ENCODE peak calls at places on chromosomes 4 and X, in seven cellular contexts. N is suprapubic skin, E is tibial nerve, C is upper lobe of left lung, K is GM12878, Z is ovary, H is A549. Q is an unnamed sample.

GRCh38 chrX:20432048-20432447 is 165.3 kb upstream of the RPS6KA3 start:
- DNase-seq in N (no peak), E (no peak), C (no peak), K (no peak), Z (no peak), H (peak), Q (no peak)

GRCh38 chr4:188976644-188977115 is 837.4 kb downstream of the TRIML1 start:
- DNase-seq in N (no peak), E (no peak), C (no peak), K (no peak), Z (no peak), H (peak), Q (no peak)

GRCh38 chr4:7807351-7807921 is 132.2 kb downstream of the AFAP1 start:
- DNase-seq in N (peak), E (no peak), C (no peak), K (no peak), Z (no peak), H (no peak), Q (no peak)

GRCh38 chr4:67161311-67161710 is 384.0 kb downstream of the CENPC start:
- DNase-seq in N (no peak), E (no peak), C (no peak), K (no peak), Z (no peak), H (no peak), Q (no peak)

GRCh38 chr4:7171191-7171900 is 21.0 kb upstream of the SORCS2 start:
- DNase-seq in N (no peak), E (no peak), C (no peak), K (no peak), Z (no peak), H (no peak), Q (no peak)

GRCh38 chr4:187656953-187657352 is 338.6 kb upstream of the ZFP42 start:
- DNase-seq in N (no peak), E (no peak), C (no peak), K (no peak), Z (no peak), H (no peak), Q (no peak)

GRCh38 chr4:3797831-3798500 is 31.8 kb downstream of the ADRA2C start:
- DNase-seq in N (no peak), E (no peak), C (peak), K (no peak), Z (no peak), H (no peak), Q (no peak)

GRCh38 chrX:11261260-11261659 is 32.0 kb upstream of the AMELX start:
- DNase-seq in N (no peak), E (no peak), C (no peak), K (no peak), Z (no peak), H (no peak), Q (no peak)

GRCh38 chr4:102675142-102675541 is 85.6 kb downstream of the MANBA start:
- DNase-seq in N (no peak), E (no peak), C (no peak), K (no peak), Z (no peak), H (no peak), Q (no peak)

GRCh38 chr4:187060551-187060950 is 336.9 kb upstream of the FAT1 start:
- DNase-seq in N (no peak), E (no peak), C (peak), K (no peak), Z (no peak), H (no peak), Q (no peak)

GRCh38 chrX:10085223-10085622 is 71.6 kb upstream of the CLCN4 start:
- DNase-seq in N (no peak), E (no peak), C (no peak), K (peak), Z (no peak), H (no peak), Q (no peak)

GRCh38 chr4:78610546-78611214 is 59.1 kb downstream of the ANXA3 start:
- DNase-seq in N (no peak), E (no peak), C (no peak), K (no peak), Z (no peak), H (no peak), Q (no peak)

GRCh38 chr4:84804126-84804525 is 162.4 kb downstream of the WDFY3 start:
- DNase-seq in N (no peak), E (no peak), C (no peak), K (no peak), Z (no peak), H (no peak), Q (no peak)

GRCh38 chr4:151263455-151263854 is 13.5 kb upstream of the PRSS48 start:
- DNase-seq in N (no peak), E (no peak), C (no peak), K (no peak), Z (no peak), H (no peak), Q (no peak)

GRCh38 chr4:156583265-156583664 is 388.3 kb downstream of the PDGFC start:
- DNase-seq in N (no peak), E (no peak), C (no peak), K (no peak), Z (no peak), H (no peak), Q (no peak)

GRCh38 chr4:155684892-155685550 is 18.4 kb downstream of the GUCY1A1 start:
- DNase-seq in N (no peak), E (no peak), C (peak), K (no peak), Z (no peak), H (no peak), Q (no peak)

GRCh38 chrX:38206036-38206435 is 14.6 kb downstream of the SRPX start:
- DNase-seq in N (no peak), E (no peak), C (no peak), K (no peak), Z (no peak), H (no peak), Q (no peak)

GRCh38 chrX:145563159-145563558 is 254.5 kb upstream of the SLITRK2 start:
- DNase-seq in N (no peak), E (no peak), C (no peak), K (no peak), Z (no peak), H (no peak), Q (no peak)

GRCh38 chr4:178665916-178666315 is 1223.7 kb upstream of the AGA start:
- DNase-seq in N (no peak), E (no peak), C (no peak), K (no peak), Z (no peak), H (no peak), Q (no peak)

GRCh38 chr4:20042769-20043168 is 208.9 kb upstream of the SLIT2 start:
- DNase-seq in N (no peak), E (no peak), C (no peak), K (no peak), Z (no peak), H (no peak), Q (no peak)

GRCh38 chr4:20041838-20042237 is 209.9 kb upstream of the SLIT2 start:
- DNase-seq in N (no peak), E (no peak), C (no peak), K (no peak), Z (no peak), H (no peak), Q (no peak)

GRCh38 chr4:20037745-20038144 is 214.0 kb upstream of the SLIT2 start:
- DNase-seq in N (no peak), E (no peak), C (no peak), K (no peak), Z (no peak), H (no peak), Q (no peak)
- H3K4me3 ChIP-seq in N (no peak), E (no peak), C (no peak), K (no peak), Z (no peak), H (no peak), Q (no peak)

DNA sequence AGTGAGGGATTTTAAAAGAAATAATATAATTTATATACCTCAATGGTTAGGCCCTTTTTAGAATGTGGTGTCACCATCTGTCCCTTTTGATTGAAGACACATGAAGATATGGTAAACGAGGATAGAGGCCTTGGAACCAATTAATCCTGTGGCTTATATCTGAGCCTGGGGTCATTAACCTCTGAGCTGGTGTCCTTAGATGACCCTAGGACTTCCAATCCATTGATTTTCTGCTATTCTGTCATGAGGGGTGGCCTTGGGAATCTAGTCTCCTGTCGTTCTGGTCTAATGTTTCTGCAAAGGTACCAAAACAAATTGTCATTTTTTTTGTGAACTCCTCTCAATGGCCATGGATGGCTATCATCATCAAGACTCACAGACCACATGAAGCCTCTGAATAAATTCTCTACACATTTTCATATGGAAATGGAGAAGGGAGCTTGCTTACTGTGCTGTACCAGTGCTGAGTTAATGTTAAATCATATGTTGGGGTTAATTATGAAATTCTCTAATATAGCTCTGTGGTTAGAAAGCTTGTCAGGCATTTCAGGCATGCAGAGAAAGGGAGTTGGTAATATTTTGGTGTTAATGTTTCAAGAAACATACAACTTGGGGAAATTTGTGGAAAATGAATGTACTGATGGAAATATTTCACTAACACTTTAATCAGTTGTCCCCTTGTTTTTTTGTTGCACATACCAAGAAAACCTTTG is 204.2 kb upstream of the IL15 start:
- DNase-seq in N (no peak), E (no peak), C (no peak), K (no peak), Z (no peak), H (no peak), Q (no peak)
- TF ChIP-seq POLR2A in N (no peak), E (no peak), C (no peak), K (no peak), Z (no peak), H (no peak), Q (no peak)

GRCh38 chr4:140995058-140995457 is 138.2 kb downstream of the RNF150 start:
- DNase-seq in N (no peak), E (no peak), C (no peak), K (no peak), Z (peak), H (no peak), Q (peak)
- TF ChIP-seq EP300 in N (no peak), E (no peak), C (no peak), K (no peak), Z (no peak), H (no peak), Q (no peak)

GRCh38 chr4:98338761-98339438 is 77.7 kb downstream of the RAP1GDS1 start:
- DNase-seq in N (no peak), E (no peak), C (no peak), K (no peak), Z (no peak), H (no peak), Q (no peak)
- H3K4me3 ChIP-seq in N (no peak), E (no peak), C (no peak), K (no peak), Z (no peak), H (no peak), Q (no peak)

GRCh38 chr4:185395255-185395955 is at the start of gene LRP2BP:
- DNase-seq in N (no peak), E (no peak), C (no peak), K (peak), Z (no peak), H (no peak), Q (no peak)

GRCh38 chr4:185394568-185395254 is 1.0 kb downstream of the LRP2BP start:
- DNase-seq in N (no peak), E (no peak), C (no peak), K (no peak), Z (no peak), H (no peak), Q (no peak)

GRCh38 chr4:185398618-185399017 is 2.0 kb downstream of the ANKRD37 start:
- DNase-seq in N (no peak), E (no peak), C (no peak), K (no peak), Z (no peak), H (no peak), Q (no peak)

GRCh38 chr4:185395956-185396723 is 416 bp upstream of the LRP2BP start:
- DNase-seq in N (peak), E (peak), C (peak), K (peak), Z (peak), H (peak), Q (peak)

GRCh38 chr4:185396724-185397402 is at the start of gene ANKRD37:
- DNase-seq in N (peak), E (no peak), C (peak), K (no peak), Z (no peak), H (peak), Q (peak)
- TF ChIP-seq POLR2A in N (no peak), E (no peak), C (peak), K (peak), Z (no peak), H (no peak), Q (no peak)

GRCh38 chr4:25065451-25065850 is 34.7 kb upstream of the LGI2 start:
- DNase-seq in N (no peak), E (no peak), C (no peak), K (no peak), Z (no peak), H (no peak), Q (no peak)

GRCh38 chr4:25068386-25068785 is 37.6 kb upstream of the LGI2 start:
- DNase-seq in N (no peak), E (no peak), C (no peak), K (no peak), Z (no peak), H (no peak), Q (no peak)

GRCh38 chr4:25070512-25070911 is 39.8 kb upstream of the LGI2 start:
- DNase-seq in N (no peak), E (no peak), C (no peak), K (no peak), Z (no peak), H (no peak), Q (no peak)

GRCh38 chr4:25065901-25066610 is 35.3 kb upstream of the LGI2 start:
- DNase-seq in N (no peak), E (no peak), C (no peak), K (no peak), Z (no peak), H (no peak), Q (no peak)

DNA sequence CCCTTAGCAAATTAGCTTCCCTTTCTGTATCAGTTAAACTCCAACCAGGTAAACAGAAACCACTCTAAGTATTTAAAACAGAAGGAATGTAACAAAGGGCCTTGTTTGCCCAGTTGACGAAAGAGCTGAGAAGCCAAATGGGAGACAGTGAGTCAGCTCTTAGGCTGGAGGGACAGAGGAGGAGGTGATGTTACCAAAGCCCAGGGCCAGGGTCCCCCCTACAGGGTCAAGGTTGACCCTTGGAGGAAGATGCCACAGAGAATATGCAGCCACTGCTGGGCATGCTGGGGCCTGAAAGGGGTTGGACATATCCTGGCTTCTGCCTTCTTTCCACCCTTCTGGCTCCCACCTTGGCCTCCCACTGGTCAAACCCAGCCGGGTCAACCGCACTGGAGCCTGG is 38.3 kb upstream of the LGI2 start:
- DNase-seq in N (no peak), E (no peak), C (no peak), K (no peak), Z (no peak), H (peak), Q (peak)
- TF ChIP-seq EP300 in N (no peak), E (no peak), C (no peak), K (no peak), Z (no peak), H (no peak), Q (no peak)